ENCODE peak calls at places on chromosomes 4 and X, in eight cellular contexts. H is epithelial cell of esophagus, M is neural progenitor cell, L is A549, G is osteocyte, A is OCI-LY7, N is body of pancreas, S is heart right ventricle. K is an unnamed sample.

GRCh38 chr4:83536649-83537352 is 893 bp downstream of the GPAT3 start:
- DNase-seq in M (peak; percentile 21), A (no peak), H (no peak), L (no peak), S (no peak), N (peak; percentile 7), G (no peak), K (no peak)

GRCh38 chrX:38018734-38019410 is 12.5 kb downstream of the SYTL5 start:
- DNase-seq in N (peak; percentile 21), S (no peak), L (no peak), M (no peak), H (no peak), A (no peak), G (no peak), K (no peak)

GRCh38 chr4:3233391-3234071 is 15.4 kb upstream of the MSANTD1 start:
- DNase-seq in M (no peak), S (no peak), H (peak; percentile 29), A (no peak), G (no peak), L (no peak), N (peak; percentile 49), K (no peak)

GRCh38 chr4:101977096-101977495 is 186.6 kb downstream of the BANK1 start:
- DNase-seq in S (no peak), L (peak; percentile 93), H (peak; percentile 98), N (no peak), A (no peak), G (no peak), M (no peak), K (no peak)

GRCh38 chr4:68693325-68694075 is 23.0 kb upstream of the UGT2B15 start:
- DNase-seq in S (no peak), G (no peak), M (no peak), H (no peak), N (no peak), L (no peak), A (no peak), K (no peak)

GRCh38 chr4:99507762-99508161 is 3.1 kb upstream of the C4orf17 start:
- DNase-seq in A (no peak), L (no peak), M (no peak), G (no peak), N (no peak), S (no peak), H (peak; percentile 70), K (no peak)

GRCh38 chr4:91222019-91222418 is 1081.7 kb upstream of the GRID2 start:
- DNase-seq in S (no peak), H (no peak), G (no peak), N (no peak), A (no peak), M (no peak), L (no peak), K (no peak)

GRCh38 chrX:152904151-152905080 is 6.5 kb downstream of the ZNF185 start:
- DNase-seq in A (peak; percentile 36), M (peak; percentile 49), G (no peak), N (peak; percentile 70), L (peak; percentile 44), S (peak; percentile 22), H (peak; percentile 68), K (peak; percentile 72)

GRCh38 chr4:13248621-13249298 is 235.4 kb downstream of the RAB28 start:
- DNase-seq in N (no peak), A (no peak), M (peak; percentile 32), L (no peak), G (no peak), S (no peak), H (no peak), K (no peak)

GRCh38 chr4:154084864-154085263 is 296.0 kb upstream of the SFRP2 start:
- DNase-seq in N (no peak), M (no peak), G (no peak), H (peak; percentile 16), S (no peak), A (no peak), L (no peak), K (no peak)

GRCh38 chrX:119186763-119187162 is 49.3 kb upstream of the PGRMC1 start:
- DNase-seq in N (no peak), H (no peak), L (peak; percentile 12), G (peak; percentile 42), A (no peak), S (no peak), M (no peak), K (no peak)

GRCh38 chr4:86092684-86093083 is 267.2 kb downstream of the MAPK10 start:
- DNase-seq in L (peak; percentile 63), M (no peak), N (no peak), G (no peak), A (no peak), H (peak; percentile 88), S (no peak), K (no peak)

GRCh38 chr4:150316332-150317205 is 238.3 kb downstream of the DCLK2 start:
- DNase-seq in G (no peak), S (no peak), L (no peak), A (no peak), M (no peak), N (no peak), H (no peak), K (no peak)

GRCh38 chr4:128060620-128061565 is at the start of gene LARP1B:
- DNase-seq in S (peak; percentile 96), L (peak; percentile 94), M (peak; percentile 96), A (peak; percentile 94), H (peak; percentile 97), G (peak; percentile 98), N (peak; percentile 98), K (peak; percentile 98)

GRCh38 chrX:37350034-37350365 is 836 bp downstream of the PRRG1 start:
- DNase-seq in L (peak; percentile 14), N (peak; percentile 30), M (no peak), H (peak; percentile 8), S (no peak), A (no peak), G (no peak), K (no peak)

GRCh38 chr4:76306882-76307669 is 543 bp downstream of the STBD1 start:
- DNase-seq in N (peak; percentile 74), G (no peak), L (peak; percentile 68), A (no peak), S (peak; percentile 68), M (peak; percentile 84), H (peak; percentile 66), K (peak; percentile 32)

GRCh38 chrX:115284877-115285276 is 4.6 kb upstream of the LUZP4 start:
- DNase-seq in N (no peak), H (no peak), L (no peak), M (no peak), S (no peak), G (no peak), A (no peak), K (no peak)
- TF ChIP-seq CTCF in N (no peak), H (no peak), L (no peak), M (no peak), S (peak; percentile 9), G (peak; percentile 41), A (no peak), K (no peak)

GRCh38 chrX:34365482-34365881 is 233.4 kb upstream of the FAM47A start:
- DNase-seq in S (no peak), M (peak; percentile 45), A (no peak), N (no peak), H (peak; percentile 41), L (peak; percentile 4), G (no peak), K (no peak)
- TF ChIP-seq CTCF in S (peak; percentile 44), M (peak; percentile 72), A (peak; percentile 24), N (peak; percentile 7), H (peak; percentile 48), L (no peak), G (peak; percentile 59), K (no peak)

GRCh38 chr4:25723409-25723808 is 67.8 kb downstream of the SLC34A2 start:
- DNase-seq in L (no peak), G (no peak), N (no peak), S (no peak), A (no peak), M (no peak), H (no peak), K (no peak)
- TF ChIP-seq CTCF in L (no peak), G (no peak), N (no peak), S (no peak), A (no peak), M (no peak), H (no peak), K (no peak)

GRCh38 chr4:27357283-27357682 is 496.6 kb downstream of the STIM2 start:
- DNase-seq in N (no peak), S (no peak), H (peak; percentile 11), G (no peak), M (no peak), A (no peak), L (no peak), K (no peak)
- TF ChIP-seq CTCF in N (peak; percentile 46), S (no peak), H (peak; percentile 32), G (peak; percentile 25), M (peak; percentile 54), A (peak; percentile 57), L (no peak), K (no peak)

DNA sequence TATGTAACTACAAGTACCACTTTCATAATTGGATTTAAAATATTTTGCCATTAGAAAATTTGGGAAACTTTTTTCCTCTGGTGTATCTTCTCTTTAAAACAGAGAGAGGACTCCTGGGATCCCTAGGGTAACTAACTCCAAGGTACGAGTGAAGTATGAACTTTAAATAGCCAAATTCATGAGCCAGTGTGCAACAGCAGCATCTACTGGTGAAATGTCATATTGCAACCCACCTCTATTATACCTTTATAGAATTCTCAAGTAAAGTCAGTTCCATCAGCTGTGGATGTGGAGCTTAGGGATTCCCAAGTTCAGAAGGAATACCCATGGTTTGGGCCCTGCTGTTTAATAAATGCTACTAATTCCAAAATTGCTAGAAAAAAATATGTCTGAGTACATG is 282.7 kb upstream of the TAPT1 start:
- DNase-seq in L (peak; percentile 10), G (no peak), M (no peak), A (peak; percentile 4), S (no peak), H (peak; percentile 5), N (no peak), K (no peak)
- TF ChIP-seq CTCF in L (no peak), G (peak; percentile 9), M (peak; percentile 45), A (peak; percentile 74), S (peak; percentile 9), H (peak; percentile 19), N (no peak), K (peak; percentile 2)

GRCh38 chrX:154749856-154750255 is 1.0 kb downstream of the GAB3 start:
- DNase-seq in A (no peak), M (no peak), G (no peak), S (no peak), L (no peak), H (no peak), N (no peak), K (no peak)
- TF ChIP-seq CTCF in A (no peak), M (no peak), G (no peak), S (no peak), L (no peak), H (no peak), N (no peak), K (no peak)

DNA sequence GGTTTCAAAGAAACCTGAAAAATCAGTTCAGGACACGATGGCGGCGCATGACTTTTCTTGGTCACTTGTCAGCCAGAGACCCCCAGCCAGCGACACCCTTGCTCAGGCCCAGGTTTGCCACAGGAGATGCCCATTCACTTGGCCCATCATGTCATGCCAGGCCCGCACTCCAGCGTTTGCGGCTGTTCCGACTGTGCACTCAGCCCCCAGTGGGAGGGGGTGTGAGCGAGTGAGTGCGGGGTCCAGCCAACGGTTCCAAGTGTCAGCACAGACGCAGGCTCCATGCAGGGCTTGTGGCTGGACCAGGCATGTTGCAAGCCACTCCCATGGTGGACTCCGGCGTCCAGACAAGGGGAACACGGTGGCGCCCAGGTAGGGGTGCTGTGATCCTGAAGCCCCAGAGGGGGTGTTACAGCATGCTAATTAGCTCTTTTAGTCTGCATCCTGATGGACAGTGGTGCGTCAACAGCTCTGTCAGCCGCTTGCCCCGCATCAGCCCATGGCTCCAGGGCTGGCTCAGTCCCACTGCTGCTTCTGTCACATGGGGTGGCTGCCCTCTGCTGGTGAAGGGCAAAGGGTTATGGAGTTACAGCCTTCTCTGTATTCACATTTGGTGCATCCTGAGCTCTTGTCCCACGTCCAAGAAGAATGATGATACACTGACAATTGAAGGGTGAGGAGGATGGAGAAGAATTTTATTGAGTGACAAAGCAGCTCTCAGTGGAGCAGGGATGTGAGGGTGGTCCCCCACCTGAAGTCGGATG is 3.7 kb upstream of the MAEA start:
- DNase-seq in S (no peak), N (peak; percentile 46), L (peak; percentile 48), A (peak; percentile 69), G (no peak), M (peak; percentile 88), H (no peak), K (no peak)
- TF ChIP-seq CTCF in S (no peak), N (peak; percentile 22), L (no peak), A (peak; percentile 66), G (peak; percentile 31), M (peak; percentile 78), H (no peak), K (no peak)

K was measured in GM10248.